ENCODE peak calls at places on chromosomes 11 and 22, in five cellular contexts. One of them, this sample, is unnamed.

GRCh38 chr22:38258895-38259294 is 13.9 kb downstream of the TMEM184B start:
- DNase-seq in brain microvascular endothelial cell: peak; percentile 62
- DNase-seq in fibroblast of lung: peak; percentile 78
- DNase-seq in fibroblast of pulmonary artery: peak; percentile 96
- DNase-seq in hepatocyte: no peak
- DNase-seq in this sample: no peak

GRCh38 chr11:1300121-1300520 is 9.3 kb downstream of the TOLLIP start:
- DNase-seq in brain microvascular endothelial cell: no peak
- DNase-seq in fibroblast of lung: no peak
- DNase-seq in fibroblast of pulmonary artery: no peak
- DNase-seq in hepatocyte: no peak
- DNase-seq in this sample: no peak

GRCh38 chr22:46140989-46141928 is 9.1 kb upstream of the PPARA start:
- DNase-seq in brain microvascular endothelial cell: no peak
- DNase-seq in fibroblast of lung: no peak
- DNase-seq in fibroblast of pulmonary artery: no peak
- DNase-seq in hepatocyte: no peak
- DNase-seq in this sample: no peak

GRCh38 chr11:19869466-19869865 is 156.8 kb downstream of the NAV2 start:
- DNase-seq in brain microvascular endothelial cell: no peak
- DNase-seq in fibroblast of lung: no peak
- DNase-seq in fibroblast of pulmonary artery: no peak
- DNase-seq in hepatocyte: no peak
- DNase-seq in this sample: no peak

GRCh38 chr11:1226981-1227550 is 4.2 kb downstream of the MUC5B start:
- DNase-seq in brain microvascular endothelial cell: no peak
- DNase-seq in fibroblast of lung: no peak
- DNase-seq in fibroblast of pulmonary artery: peak; percentile 4
- DNase-seq in hepatocyte: no peak
- DNase-seq in this sample: no peak

GRCh38 chr11:13261600-13262061 is 16.0 kb upstream of the BMAL1 start:
- DNase-seq in brain microvascular endothelial cell: peak; percentile 70
- DNase-seq in fibroblast of lung: peak; percentile 80
- DNase-seq in fibroblast of pulmonary artery: peak; percentile 82
- DNase-seq in hepatocyte: no peak
- DNase-seq in this sample: peak; percentile 43

GRCh38 chr11:69049490-69049867 is 747 bp downstream of the TPCN2 start:
- DNase-seq in brain microvascular endothelial cell: no peak
- DNase-seq in fibroblast of lung: no peak
- DNase-seq in fibroblast of pulmonary artery: no peak
- DNase-seq in hepatocyte: no peak
- DNase-seq in this sample: no peak

GRCh38 chr11:21625982-21626381 is 566.9 kb upstream of the ANO5 start:
- DNase-seq in brain microvascular endothelial cell: no peak
- DNase-seq in fibroblast of lung: no peak
- DNase-seq in fibroblast of pulmonary artery: no peak
- DNase-seq in hepatocyte: no peak
- DNase-seq in this sample: no peak

GRCh38 chr22:49437956-49438355 is 389.7 kb downstream of the BRD1 start:
- DNase-seq in brain microvascular endothelial cell: no peak
- DNase-seq in fibroblast of lung: no peak
- DNase-seq in fibroblast of pulmonary artery: no peak
- DNase-seq in hepatocyte: no peak
- DNase-seq in this sample: no peak

GRCh38 chr11:33936057-33936456 is 44.2 kb upstream of the LMO2 start:
- DNase-seq in brain microvascular endothelial cell: no peak
- DNase-seq in fibroblast of lung: no peak
- DNase-seq in fibroblast of pulmonary artery: no peak
- DNase-seq in hepatocyte: no peak
- DNase-seq in this sample: no peak

GRCh38 chr11:100830295-100830694 is 143.2 kb downstream of the ARHGAP42 start:
- DNase-seq in brain microvascular endothelial cell: peak; percentile 24
- DNase-seq in fibroblast of lung: no peak
- DNase-seq in fibroblast of pulmonary artery: no peak
- DNase-seq in hepatocyte: peak; percentile 18
- DNase-seq in this sample: peak; percentile 42

GRCh38 chr22:23219787-23220484 is 39.6 kb downstream of the BCR start:
- DNase-seq in brain microvascular endothelial cell: peak; percentile 53
- DNase-seq in fibroblast of lung: peak; percentile 44
- DNase-seq in fibroblast of pulmonary artery: peak; percentile 40
- DNase-seq in hepatocyte: peak; percentile 54
- DNase-seq in this sample: no peak

GRCh38 chr11:20488352-20488751 is 100.8 kb downstream of the PRMT3 start:
- DNase-seq in brain microvascular endothelial cell: no peak
- DNase-seq in fibroblast of lung: no peak
- DNase-seq in fibroblast of pulmonary artery: no peak
- DNase-seq in hepatocyte: no peak
- DNase-seq in this sample: no peak

GRCh38 chr11:129911298-129911697 is 15.9 kb upstream of the NFRKB start:
- DNase-seq in brain microvascular endothelial cell: peak; percentile 11
- DNase-seq in fibroblast of lung: peak; percentile 23
- DNase-seq in fibroblast of pulmonary artery: peak; percentile 56
- DNase-seq in hepatocyte: no peak
- DNase-seq in this sample: no peak

GRCh38 chr11:131618203-131618602 is 247.8 kb downstream of the NTM start:
- DNase-seq in brain microvascular endothelial cell: no peak
- DNase-seq in fibroblast of lung: peak; percentile 49
- DNase-seq in fibroblast of pulmonary artery: peak; percentile 25
- DNase-seq in hepatocyte: no peak
- DNase-seq in this sample: no peak

GRCh38 chr11:124758355-124759267 is 3.5 kb downstream of the ESAM start:
- DNase-seq in brain microvascular endothelial cell: peak; percentile 41
- DNase-seq in fibroblast of lung: peak; percentile 61
- DNase-seq in fibroblast of pulmonary artery: peak; percentile 64
- DNase-seq in hepatocyte: peak; percentile 94
- DNase-seq in this sample: no peak

GRCh38 chr11:19679952-19680823 is 32.4 kb upstream of the NAV2 start:
- DNase-seq in brain microvascular endothelial cell: peak; percentile 98
- DNase-seq in fibroblast of lung: peak; percentile 99
- DNase-seq in fibroblast of pulmonary artery: peak; percentile 97
- DNase-seq in hepatocyte: peak; percentile 88
- DNase-seq in this sample: peak; percentile 97

GRCh38 chr22:36117053-36117554 is 43.5 kb downstream of the APOL3 start:
- DNase-seq in brain microvascular endothelial cell: no peak
- DNase-seq in fibroblast of lung: no peak
- DNase-seq in fibroblast of pulmonary artery: no peak
- DNase-seq in hepatocyte: no peak
- DNase-seq in this sample: no peak

GRCh38 chr11:63599211-63600122 is 14.8 kb downstream of the PLAAT3 start:
- DNase-seq in brain microvascular endothelial cell: peak; percentile 91
- DNase-seq in fibroblast of lung: no peak
- DNase-seq in fibroblast of pulmonary artery: peak; percentile 42
- DNase-seq in hepatocyte: no peak
- DNase-seq in this sample: no peak

GRCh38 chr11:9219115-9219514 is 46.0 kb downstream of the DENND5A start:
- DNase-seq in brain microvascular endothelial cell: no peak
- DNase-seq in fibroblast of lung: peak; percentile 52
- DNase-seq in fibroblast of pulmonary artery: peak; percentile 98
- DNase-seq in hepatocyte: no peak
- DNase-seq in this sample: no peak

DNA sequence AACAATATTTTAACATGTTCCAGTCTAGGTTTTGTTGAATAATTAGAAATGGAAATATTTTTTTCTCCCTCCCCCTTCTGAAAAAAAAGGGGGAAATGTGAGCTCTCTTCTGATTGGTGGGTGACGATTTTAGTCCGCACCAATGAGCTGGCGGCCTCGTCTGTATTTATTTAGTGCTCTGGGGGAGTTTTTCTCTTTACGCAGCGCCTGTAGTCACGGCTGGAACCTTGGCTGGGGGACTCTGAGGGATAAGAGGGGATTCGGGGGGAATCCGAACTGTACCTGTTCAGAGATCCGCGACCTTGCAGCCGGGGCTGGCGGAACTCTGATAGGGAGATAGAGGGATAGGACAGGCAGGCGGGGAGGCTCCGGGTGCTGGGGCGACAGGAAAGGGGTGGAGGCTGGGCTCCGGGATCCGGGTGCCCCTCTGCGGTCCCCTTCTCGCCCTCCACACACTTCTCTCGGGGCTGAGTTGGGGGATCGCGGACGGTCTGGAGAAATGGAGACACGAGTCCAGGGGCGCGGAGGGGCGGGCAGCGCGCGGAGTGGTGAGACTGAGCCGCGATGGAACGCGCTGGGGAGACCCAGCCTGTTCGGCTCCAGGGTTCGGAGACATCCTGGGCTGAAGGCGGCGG is 99.7 kb upstream of the HSD17B12 start:
- DNase-seq in brain microvascular endothelial cell: no peak
- DNase-seq in fibroblast of lung: peak; percentile 18
- DNase-seq in fibroblast of pulmonary artery: no peak
- DNase-seq in hepatocyte: no peak
- DNase-seq in this sample: no peak
- H3K4me3 ChIP-seq in brain microvascular endothelial cell: peak overlapping the region; percentile 20
- H3K4me3 ChIP-seq in fibroblast of lung: peak overlapping the region; percentile 57
- H3K4me3 ChIP-seq in fibroblast of pulmonary artery: peak overlapping the region; percentile 14
- H3K4me3 ChIP-seq in hepatocyte: no peak overlapping the region
- H3K4me3 ChIP-seq in this sample: peak overlapping the region; percentile 49

GRCh38 chr11:3659595-3660515 is 11.3 kb downstream of the CHRNA10 start:
- DNase-seq in brain microvascular endothelial cell: no peak
- DNase-seq in fibroblast of lung: no peak
- DNase-seq in fibroblast of pulmonary artery: no peak
- DNase-seq in hepatocyte: no peak
- DNase-seq in this sample: no peak
- H3K4me3 ChIP-seq in brain microvascular endothelial cell: no peak overlapping the region
- H3K4me3 ChIP-seq in fibroblast of lung: no peak overlapping the region
- H3K4me3 ChIP-seq in fibroblast of pulmonary artery: no peak overlapping the region
- H3K4me3 ChIP-seq in hepatocyte: no peak overlapping the region
- H3K4me3 ChIP-seq in this sample: no peak overlapping the region

GRCh38 chr22:19713650-19714319 is 518 bp upstream of the SEPTIN5 start:
- DNase-seq in brain microvascular endothelial cell: no peak
- DNase-seq in fibroblast of lung: no peak
- DNase-seq in fibroblast of pulmonary artery: no peak
- DNase-seq in hepatocyte: peak; percentile 38
- DNase-seq in this sample: no peak

GRCh38 chr22:19714320-19715252 is at the start of gene SEPTIN5:
- DNase-seq in brain microvascular endothelial cell: no peak
- DNase-seq in fibroblast of lung: no peak
- DNase-seq in fibroblast of pulmonary artery: no peak
- DNase-seq in hepatocyte: no peak
- DNase-seq in this sample: no peak

GRCh38 chr22:19716041-19716828 is 1.9 kb downstream of the SEPTIN5 start:
- DNase-seq in brain microvascular endothelial cell: no peak
- DNase-seq in fibroblast of lung: no peak
- DNase-seq in fibroblast of pulmonary artery: no peak
- DNase-seq in hepatocyte: no peak
- DNase-seq in this sample: no peak

GRCh38 chr22:19716829-19717105 is 2.5 kb downstream of the SEPTIN5 start:
- DNase-seq in brain microvascular endothelial cell: no peak
- DNase-seq in fibroblast of lung: no peak
- DNase-seq in fibroblast of pulmonary artery: no peak
- DNase-seq in hepatocyte: no peak
- DNase-seq in this sample: no peak

DNA sequence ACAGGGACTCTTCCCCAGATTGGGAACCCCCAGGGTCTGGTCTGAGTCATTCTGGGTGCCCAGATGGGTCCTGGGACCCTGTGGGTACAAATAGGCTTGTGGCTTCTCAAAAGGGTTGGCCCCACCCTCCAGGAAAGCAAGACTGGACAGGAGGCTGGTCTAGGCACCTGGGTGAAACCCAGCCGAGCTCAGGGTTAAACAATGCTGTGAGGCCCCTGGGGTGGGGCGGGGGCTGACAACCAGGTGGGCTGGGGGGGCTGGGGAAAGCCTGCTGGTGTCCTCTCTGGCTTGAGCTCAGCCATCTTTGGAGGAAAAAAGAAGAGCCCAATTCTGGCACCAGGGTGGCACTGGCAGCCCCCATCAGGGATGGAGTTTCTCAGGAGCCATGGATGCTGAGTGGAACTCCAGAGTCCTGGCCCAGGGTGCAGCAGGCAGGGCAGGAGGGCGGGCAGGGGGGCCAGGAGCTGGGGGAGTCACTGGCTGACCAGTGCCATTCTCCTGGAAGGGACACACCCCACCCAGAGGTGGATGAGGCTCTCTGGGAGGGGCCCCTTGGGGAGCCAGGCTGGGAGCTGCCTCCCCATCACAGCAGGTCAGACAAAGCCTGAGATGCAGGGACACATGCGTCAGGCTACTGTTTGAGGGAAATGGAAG is 1.1 kb downstream of the SEPTIN5 start:
- DNase-seq in brain microvascular endothelial cell: no peak
- DNase-seq in fibroblast of lung: no peak
- DNase-seq in fibroblast of pulmonary artery: no peak
- DNase-seq in hepatocyte: no peak
- DNase-seq in this sample: no peak
- H3K4me3 ChIP-seq in brain microvascular endothelial cell: peak overlapping the region; percentile 55
- H3K4me3 ChIP-seq in fibroblast of lung: peak overlapping the region; percentile 57
- H3K4me3 ChIP-seq in fibroblast of pulmonary artery: peak overlapping the region; percentile 53
- H3K4me3 ChIP-seq in hepatocyte: no peak overlapping the region
- H3K4me3 ChIP-seq in this sample: peak overlapping the region; percentile 36

DNA sequence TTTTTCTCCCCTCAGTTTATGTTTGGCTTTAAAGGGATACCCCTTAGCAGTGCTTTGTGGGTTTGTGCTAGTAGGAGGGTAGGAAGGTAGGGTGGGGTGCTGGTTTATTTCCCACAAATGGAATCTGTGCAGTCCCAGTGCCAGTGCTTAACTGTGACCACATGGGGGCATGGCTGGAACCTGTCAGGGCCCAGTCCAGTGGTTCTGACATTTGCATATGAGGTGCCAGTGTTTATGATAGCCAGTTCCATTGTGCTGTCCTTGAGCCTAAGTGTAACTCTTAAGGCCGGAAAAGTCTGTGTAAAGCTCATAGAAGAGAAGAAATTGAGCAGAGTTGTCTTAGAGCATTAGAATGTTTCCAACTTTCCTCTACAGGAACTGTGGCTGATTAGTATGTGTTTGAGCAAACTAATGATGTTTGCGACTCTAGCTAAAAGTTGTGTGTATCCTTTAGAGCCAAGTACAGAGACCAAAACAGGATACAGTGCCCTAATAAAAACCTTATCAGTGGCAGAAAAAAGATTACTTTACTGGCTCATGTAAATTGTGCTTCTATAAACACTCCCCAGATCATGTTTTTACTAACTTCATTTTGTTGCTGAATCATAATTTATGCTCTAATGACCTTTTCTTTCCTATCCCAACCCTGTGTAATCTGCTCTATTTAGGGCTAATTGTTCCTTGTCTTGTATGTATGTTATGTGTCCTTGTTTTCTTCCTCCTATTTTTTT is 38.1 kb downstream of the DIXDC1 start:
- DNase-seq in brain microvascular endothelial cell: no peak
- DNase-seq in fibroblast of lung: no peak
- DNase-seq in fibroblast of pulmonary artery: no peak
- DNase-seq in hepatocyte: no peak
- DNase-seq in this sample: no peak
- H3K4me3 ChIP-seq in brain microvascular endothelial cell: no peak overlapping the region
- H3K4me3 ChIP-seq in fibroblast of lung: no peak overlapping the region
- H3K4me3 ChIP-seq in fibroblast of pulmonary artery: no peak overlapping the region
- H3K4me3 ChIP-seq in hepatocyte: no peak overlapping the region
- H3K4me3 ChIP-seq in this sample: no peak overlapping the region

This sample was measured in retinal pigment epithelial cell.